ENCODE peak calls at places on chromosomes 12 and 14, in four cellular contexts. W, O, B and D are unnamed samples.

GRCh38 chr12:26287666-26288408 is 92.5 kb downstream of the SSPN start:
- DNase-seq in W (no peak), O (no peak), B (no peak), D (no peak)

GRCh38 chr14:72804653-72805180 is 89.2 kb downstream of the DPF3 start:
- DNase-seq in W (no peak), O (no peak), B (no peak), D (no peak)

GRCh38 chr14:29749327-29749726 is 178.3 kb downstream of the PRKD1 start:
- DNase-seq in W (no peak), O (no peak), B (no peak), D (no peak)

GRCh38 chr12:89098390-89099102 is 253.8 kb downstream of the DUSP6 start:
- DNase-seq in W (peak), O (no peak), B (no peak), D (no peak)

GRCh38 chr12:12349711-12350665 is at the start of gene MANSC1:
- DNase-seq in W (no peak), O (peak), B (peak), D (no peak)

GRCh38 chr14:65103150-65103760 is 938 bp upstream of the MAX start:
- DNase-seq in W (no peak), O (no peak), B (peak), D (no peak)

GRCh38 chr14:77485256-77485655 is 13.4 kb downstream of the ISM2 start:
- DNase-seq in W (no peak), O (no peak), B (no peak), D (no peak)

GRCh38 chr12:6866163-6866919 is 990 bp upstream of the TPI1 start:
- DNase-seq in W (no peak), O (peak), B (no peak), D (no peak)

GRCh38 chr12:92600052-92600451 is 102.7 kb upstream of the PLEKHG7 start:
- DNase-seq in W (no peak), O (no peak), B (no peak), D (no peak)

GRCh38 chr12:55642275-55643068 is 5.8 kb downstream of the OR10P1 start:
- DNase-seq in W (no peak), O (no peak), B (no peak), D (no peak)

GRCh38 chr12:510071-510825 is 50.5 kb downstream of the B4GALNT3 start:
- DNase-seq in W (peak), O (no peak), B (no peak), D (no peak)
- TF ChIP-seq HDAC6 in W (no peak), O (no peak), B (no peak), D (no peak)

GRCh38 chr12:34398366-34398705 is 376.0 kb downstream of the ALG10 start:
- DNase-seq in W (no peak), O (peak), B (no peak), D (no peak)
- TF ChIP-seq HDAC6 in W (no peak), O (no peak), B (no peak), D (no peak)

GRCh38 chr12:102976609-102977280 is 19.3 kb downstream of the ASCL1 start:
- DNase-seq in W (no peak), O (no peak), B (no peak), D (no peak)

GRCh38 chr12:102971227-102971626 is 13.8 kb downstream of the ASCL1 start:
- DNase-seq in W (no peak), O (no peak), B (no peak), D (no peak)

GRCh38 chr12:102970780-102971179 is 13.3 kb downstream of the ASCL1 start:
- DNase-seq in W (no peak), O (no peak), B (no peak), D (no peak)

GRCh38 chr12:102978316-102978715 is 20.8 kb downstream of the ASCL1 start:
- DNase-seq in W (no peak), O (no peak), B (no peak), D (no peak)

DNA sequence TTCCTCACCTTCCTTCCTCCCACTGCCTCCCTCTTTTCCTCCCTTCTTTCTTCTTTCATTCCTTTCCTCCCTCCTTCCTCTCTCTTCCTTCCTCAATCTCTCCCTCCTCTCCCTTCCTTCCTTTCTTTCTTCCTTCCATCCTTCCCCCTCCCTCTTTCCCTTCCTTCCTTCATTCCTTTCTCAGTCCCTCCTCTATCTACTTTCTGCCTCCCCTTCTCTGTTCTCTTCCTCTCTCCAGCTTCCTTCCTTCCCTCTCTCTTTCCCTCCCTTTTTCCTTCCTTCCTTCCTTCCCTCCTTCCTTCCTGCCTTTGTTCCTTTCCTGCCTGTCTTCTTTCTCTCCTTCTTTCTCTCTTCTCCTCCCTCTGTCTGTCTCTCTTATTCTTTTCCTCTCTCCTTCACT is 16.1 kb downstream of the ASCL1 start:
- DNase-seq in W (no peak), O (no peak), B (no peak), D (no peak)
- TF ChIP-seq HDAC6 in W (no peak), O (no peak), B (no peak), D (no peak)

GRCh38 chr14:98955036-98955740 is 316.8 kb downstream of the BCL11B start:
- DNase-seq in W (no peak), O (no peak), B (no peak), D (no peak)

GRCh38 chr14:98956181-98956580 is 315.8 kb downstream of the BCL11B start:
- DNase-seq in W (no peak), O (no peak), B (no peak), D (no peak)

GRCh38 chr14:98956616-98957015 is 315.4 kb downstream of the BCL11B start:
- DNase-seq in W (no peak), O (no peak), B (no peak), D (no peak)

GRCh38 chr14:98954347-98955000 is 317.5 kb downstream of the BCL11B start:
- DNase-seq in W (no peak), O (no peak), B (no peak), D (no peak)

GRCh38 chr14:98955741-98956070 is 316.3 kb downstream of the BCL11B start:
- DNase-seq in W (no peak), O (no peak), B (no peak), D (no peak)
- TF ChIP-seq HDAC6 in W (no peak), O (no peak), B (no peak), D (no peak)

DNA sequence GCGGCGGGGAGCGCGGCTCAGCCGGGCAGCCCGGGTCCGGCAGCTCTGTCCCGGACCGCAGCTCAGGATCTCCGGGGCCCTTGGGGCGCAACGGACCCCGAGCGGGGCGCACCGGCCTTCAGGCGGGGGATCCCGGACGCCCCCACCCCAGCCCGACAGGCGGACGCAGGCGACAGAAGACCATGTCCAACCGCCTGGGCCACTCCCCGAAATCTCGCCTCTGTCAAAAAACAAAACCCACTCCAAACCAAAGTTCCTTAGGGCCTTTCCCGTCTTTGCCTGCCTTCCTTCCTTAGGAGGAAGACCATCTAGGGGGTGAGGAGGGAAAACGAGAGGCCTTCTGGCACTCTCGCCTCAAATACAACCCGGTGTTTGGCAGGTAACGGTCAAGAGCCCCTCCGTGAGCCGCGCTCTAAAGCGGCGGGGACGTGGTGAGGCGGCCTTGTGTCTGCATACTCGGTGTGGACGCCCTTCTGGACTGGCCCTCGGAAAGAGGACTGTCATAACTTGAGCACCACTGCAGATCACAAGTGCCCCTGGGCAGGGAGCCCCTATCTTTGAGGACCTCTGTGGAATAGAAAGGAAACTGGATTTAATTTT is 611 bp downstream of the HCFC2 start:
- DNase-seq in W (no peak), O (peak), B (no peak), D (no peak)
- TF ChIP-seq HDAC6 in W (no peak), O (no peak), B (no peak), D (no peak)

GRCh38 chr12:29168000-29168399 is 18.9 kb downstream of the FAR2 start:
- DNase-seq in W (no peak), O (no peak), B (peak), D (no peak)

GRCh38 chr12:29163146-29163545 is 14.1 kb downstream of the FAR2 start:
- DNase-seq in W (no peak), O (no peak), B (no peak), D (no peak)

GRCh38 chr12:29160230-29160629 is 11.2 kb downstream of the FAR2 start:
- DNase-seq in W (no peak), O (no peak), B (no peak), D (no peak)

GRCh38 chr12:29167410-29167809 is 18.3 kb downstream of the FAR2 start:
- DNase-seq in W (no peak), O (no peak), B (no peak), D (no peak)

DNA sequence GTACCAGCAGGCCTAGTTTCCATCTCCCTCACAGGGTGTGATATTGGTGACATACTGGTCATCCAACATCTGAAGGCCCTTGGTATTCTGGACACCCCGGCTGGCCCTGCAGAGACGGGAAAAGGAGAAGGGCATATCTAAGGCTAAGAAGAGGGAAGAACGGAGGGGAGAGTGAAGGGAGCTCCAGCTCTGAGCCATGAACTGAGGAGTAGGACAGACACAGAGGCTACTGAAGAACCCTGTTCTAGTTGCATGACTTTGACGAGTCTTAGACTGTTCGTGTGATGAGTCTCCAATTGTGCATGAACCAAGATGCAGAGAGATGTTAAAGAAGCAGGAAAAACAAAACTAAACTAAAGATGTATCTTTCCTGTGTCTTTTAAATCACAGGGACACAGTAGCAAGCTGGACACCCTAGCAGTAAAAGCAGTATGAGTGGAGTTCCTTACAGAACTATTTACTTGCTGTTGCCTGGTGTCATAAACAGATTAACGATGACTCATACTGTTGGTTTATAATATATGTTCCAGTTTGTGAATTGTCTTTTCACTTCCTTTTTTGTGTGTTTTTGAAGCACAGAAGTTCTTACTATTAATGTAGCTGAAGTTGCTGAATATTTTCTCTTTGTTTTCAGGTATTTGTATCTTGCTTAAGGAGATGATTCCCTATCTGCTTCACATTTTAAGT is 15.5 kb downstream of the FAR2 start:
- DNase-seq in W (no peak), O (peak), B (no peak), D (peak)
- TF ChIP-seq HDAC6 in W (no peak), O (no peak), B (no peak), D (no peak)

DNA sequence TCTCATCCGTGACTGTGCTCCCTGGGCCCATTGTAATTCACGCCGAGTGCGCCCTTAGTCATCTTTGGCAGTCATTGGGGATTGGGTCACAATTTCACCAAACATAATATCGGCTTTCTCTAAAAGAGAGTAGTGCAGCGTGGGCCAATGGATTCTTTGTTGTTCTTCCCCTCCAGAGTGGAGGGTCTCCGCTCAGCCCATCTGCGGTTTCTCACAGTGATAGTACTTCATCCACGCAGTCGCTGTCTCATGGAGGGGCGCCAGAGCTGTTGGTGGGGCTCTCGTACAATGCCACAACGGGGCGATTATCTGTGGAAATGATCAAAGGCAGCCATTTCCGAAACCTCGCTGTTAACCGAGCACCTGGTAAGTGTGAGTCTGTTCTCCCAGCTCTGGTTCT is 321.8 kb downstream of the SNAPC1 start:
- DNase-seq in W (no peak), O (no peak), B (no peak), D (no peak)
- TF ChIP-seq HDAC6 in W (no peak), O (no peak), B (no peak), D (no peak)

GRCh38 chr12:113159937-113160336 is 10.4 kb downstream of the CFAP73 start:
- DNase-seq in W (no peak), O (no peak), B (no peak), D (no peak)

GRCh38 chr12:113155641-113156040 is 6.1 kb downstream of the CFAP73 start:
- DNase-seq in W (no peak), O (no peak), B (no peak), D (no peak)

GRCh38 chr12:113155060-113155459 is 5.5 kb downstream of the CFAP73 start:
- DNase-seq in W (no peak), O (no peak), B (no peak), D (no peak)

GRCh38 chr12:113158439-113159203 is 9.1 kb downstream of the CFAP73 start:
- DNase-seq in W (no peak), O (no peak), B (no peak), D (no peak)

DNA sequence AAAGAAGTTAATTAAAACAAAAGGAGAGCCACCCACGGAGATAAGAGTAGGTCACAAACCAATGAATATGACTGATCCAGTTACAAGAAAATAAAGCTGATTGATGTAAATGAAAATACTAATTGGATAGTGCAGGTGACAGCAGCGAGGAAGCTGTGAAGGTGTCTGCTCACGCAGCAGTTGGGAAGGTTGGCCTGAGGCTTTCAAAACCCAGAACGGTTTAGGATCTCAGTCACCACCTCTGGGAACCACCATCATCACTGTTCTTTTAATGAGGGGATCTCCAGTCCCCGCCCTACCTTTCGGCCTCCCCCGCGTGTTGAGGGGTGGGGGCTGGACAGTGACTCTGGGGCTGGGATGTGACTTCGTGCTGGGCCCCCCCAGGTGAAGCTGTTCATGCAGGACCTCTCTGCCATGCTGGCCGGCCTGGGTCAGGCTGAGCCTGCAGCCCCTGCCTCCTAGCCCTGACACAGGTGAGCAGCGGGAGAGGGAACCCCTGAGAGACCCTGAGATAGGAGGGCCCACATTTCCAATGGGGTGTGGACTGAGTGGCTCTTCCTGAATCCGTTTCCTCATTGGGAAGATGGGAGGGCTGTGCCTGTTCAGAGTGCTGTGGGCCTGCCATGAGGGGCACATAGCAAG is 7.8 kb downstream of the CFAP73 start:
- DNase-seq in W (no peak), O (no peak), B (no peak), D (no peak)
- TF ChIP-seq HDAC6 in W (no peak), O (no peak), B (no peak), D (no peak)

DNA sequence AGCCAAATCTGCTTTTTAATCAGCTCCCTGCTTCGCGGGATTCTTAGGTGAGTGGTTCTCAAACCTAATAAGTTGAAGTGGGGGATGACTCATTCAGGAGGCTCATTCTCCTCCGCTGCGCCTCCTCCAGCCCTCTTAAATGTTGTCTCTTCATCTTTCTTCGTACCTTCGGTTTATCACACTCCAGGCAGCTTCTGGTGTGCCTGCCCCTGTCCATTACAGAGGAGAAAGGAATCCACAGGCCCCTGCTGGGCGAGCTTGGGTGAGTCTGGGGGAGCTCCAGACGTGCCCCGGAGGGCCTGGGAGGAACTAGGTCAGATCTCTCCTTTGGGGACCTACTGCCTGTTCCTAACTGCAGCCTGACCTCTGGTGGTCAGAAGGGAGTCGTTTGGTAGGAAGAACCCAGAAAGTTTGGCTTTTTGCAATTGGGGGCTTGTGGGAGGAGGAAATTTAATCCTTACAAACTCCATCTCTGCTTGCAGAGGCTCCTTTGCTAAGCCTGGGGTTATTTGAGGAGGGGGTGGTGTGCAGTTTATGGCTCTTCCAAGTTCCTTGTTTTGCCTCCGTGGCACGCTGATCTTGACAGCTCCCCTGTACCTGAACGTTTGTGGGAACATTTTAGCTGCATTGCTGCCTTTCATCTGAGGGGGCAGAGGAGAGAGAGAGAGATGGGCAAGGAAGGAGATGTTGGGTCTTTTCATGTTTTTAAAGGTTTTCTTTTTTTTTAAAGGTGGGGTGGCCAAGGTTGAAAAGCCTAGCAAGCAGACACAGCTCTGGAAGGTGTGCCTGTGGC is 84.1 kb upstream of the GNG2 start:
- DNase-seq in W (peak), O (peak), B (peak), D (no peak)
- TF ChIP-seq HDAC6 in W (no peak), O (no peak), B (no peak), D (no peak)